ENCODE peak calls at places on chromosome 11, in five cellular contexts. L, F, Y, Z and I are unnamed samples.
A peak's percentile ranks its signal among the peaks of the same experiment; 100 is the strongest.

GRCh38 chr11:109019342-109019936 is 354.6 kb downstream of the DDX10 start:
- DNase-seq in L (no peak), F (no peak), Y (no peak), Z (no peak), I (no peak)

GRCh38 chr11:106794058-106794457 is 224.2 kb downstream of the GUCY1A2 start:
- DNase-seq in L (no peak), F (no peak), Y (no peak), Z (no peak), I (no peak)

GRCh38 chr11:96122601-96123044 is 198.7 kb upstream of the MTMR2 start:
- DNase-seq in L (no peak), F (no peak), Y (no peak), Z (no peak), I (no peak)

GRCh38 chr11:28627690-28628255 is 519.6 kb downstream of the METTL15 start:
- DNase-seq in L (no peak), F (no peak), Y (no peak), Z (no peak), I (no peak)

GRCh38 chr11:46364056-46364455 is 16.8 kb downstream of the DGKZ start:
- DNase-seq in L (no peak), F (no peak), Y (no peak), Z (no peak), I (no peak)

GRCh38 chr11:57935402-57936049 is 88.2 kb upstream of the OR9Q1 start:
- DNase-seq in L (no peak), F (peak; percentile 43), Y (no peak), Z (no peak), I (no peak)

GRCh38 chr11:2799881-2800654 is 85.5 kb downstream of the CDKN1C start:
- DNase-seq in L (no peak), F (no peak), Y (no peak), Z (peak; percentile 78), I (no peak)

GRCh38 chr11:111549196-111549868 is 8.8 kb downstream of the LAYN start:
- DNase-seq in L (no peak), F (no peak), Y (peak; percentile 51), Z (no peak), I (no peak)

GRCh38 chr11:84438565-84438964 is 1152.4 kb upstream of the CCDC90B start:
- DNase-seq in L (no peak), F (no peak), Y (no peak), Z (no peak), I (no peak)

GRCh38 chr11:95764267-95764898 is 25.2 kb downstream of the FAM76B start:
- DNase-seq in L (no peak), F (peak; percentile 47), Y (peak; percentile 42), Z (peak; percentile 54), I (no peak)

GRCh38 chr11:67665537-67666302 is 8.7 kb downstream of the ALDH3B2 start:
- DNase-seq in L (no peak), F (no peak), Y (peak; percentile 48), Z (peak; percentile 53), I (no peak)

GRCh38 chr11:1260023-1260501 is 37.2 kb downstream of the MUC5B start:
- DNase-seq in L (no peak), F (peak; percentile 37), Y (peak; percentile 91), Z (peak; percentile 98), I (no peak)

GRCh38 chr11:11968511-11969280 is 39.7 kb downstream of the DKK3 start:
- DNase-seq in L (no peak), F (no peak), Y (peak; percentile 89), Z (no peak), I (no peak)

GRCh38 chr11:117300773-117301172 is 9.6 kb downstream of the BACE1-AS start:
- DNase-seq in L (no peak), F (no peak), Y (no peak), Z (no peak), I (no peak)

GRCh38 chr11:73249304-73249703 is 22.8 kb upstream of the P2RY6 start:
- DNase-seq in L (no peak), F (no peak), Y (no peak), Z (no peak), I (peak; percentile 32)

GRCh38 chr11:123429851-123430735 is at the start of gene GRAMD1B:
- DNase-seq in L (peak; percentile 54), F (no peak), Y (peak; percentile 87), Z (no peak), I (no peak)

DNA sequence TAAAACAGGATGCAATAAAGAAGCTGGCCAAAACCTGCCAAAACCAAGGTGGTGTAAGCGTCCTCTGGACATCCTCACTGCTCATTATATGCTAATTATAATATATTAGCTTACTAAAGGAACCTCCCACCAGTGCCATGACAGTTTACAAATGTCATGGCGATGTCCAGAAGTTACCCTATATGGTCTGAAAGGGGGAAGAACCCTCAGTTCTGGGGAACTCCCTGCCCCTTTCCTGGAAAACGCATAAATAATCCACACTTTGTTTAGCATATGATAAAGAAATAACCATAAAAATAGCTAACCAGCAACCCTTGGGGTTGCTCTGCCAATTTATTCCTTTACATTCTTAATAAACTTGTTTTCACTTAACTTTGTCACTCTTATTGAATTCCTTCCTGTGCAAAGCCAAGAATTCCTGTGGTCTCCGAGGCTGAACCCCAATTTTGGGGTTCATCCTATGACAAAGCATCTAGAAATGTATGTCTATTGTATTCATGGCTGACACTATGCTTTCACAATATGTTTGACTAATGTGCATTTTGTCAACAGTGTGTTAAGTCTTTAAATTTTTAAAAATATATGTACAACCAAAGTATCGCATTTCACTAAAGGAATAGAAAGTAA is 25.2 kb downstream of the LGR4 start:
- DNase-seq in L (no peak), F (no peak), Y (no peak), Z (no peak), I (no peak)
- TF ChIP-seq USF2 in L (no peak), F (no peak), Y (no peak), Z (no peak), I (no peak)

GRCh38 chr11:63858628-63859550 is 20.0 kb downstream of the MARK2 start:
- DNase-seq in L (no peak), F (peak; percentile 67), Y (no peak), Z (no peak), I (no peak)
- H4K20me1 ChIP-seq in L (peaks cover 9% of the 10 kb centered on the region), F (no peaks in the 10 kb centered on the region), Y (peaks cover 27% of the 10 kb centered on the region), Z (no peaks in the 10 kb centered on the region), I (no peaks in the 10 kb centered on the region)

GRCh38 chr11:62556872-62557631 is 10.4 kb upstream of the AHNAK start:
- DNase-seq in L (no peak), F (no peak), Y (no peak), Z (no peak), I (peak; percentile 81)
- TF ChIP-seq USF2 in L (no peak), F (no peak), Y (no peak), Z (no peak), I (no peak)

DNA sequence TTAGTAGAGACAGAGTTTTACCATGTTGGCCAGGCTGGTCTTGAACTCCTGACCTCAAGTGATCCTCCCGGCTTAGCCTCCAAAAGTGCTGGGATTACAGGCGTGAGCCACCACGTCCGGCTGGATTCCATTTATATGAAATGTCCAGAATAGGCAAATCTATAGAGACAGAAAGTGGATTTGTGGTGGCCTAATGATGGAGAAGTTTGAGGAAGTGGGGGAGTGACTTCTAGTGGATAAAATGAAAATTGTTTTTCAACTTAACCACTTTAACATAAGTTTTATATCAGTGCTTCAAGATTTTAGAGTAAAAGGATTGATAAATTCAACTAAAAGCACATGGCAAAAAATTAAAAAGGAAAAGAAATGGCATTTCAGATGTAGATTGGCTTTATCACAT is 66.2 kb downstream of the HIPK3 start:
- DNase-seq in L (no peak), F (no peak), Y (no peak), Z (no peak), I (no peak)
- H4K20me1 ChIP-seq in L (peaks cover 5% of the 10 kb centered on the region), F (peaks cover 7% of the 10 kb centered on the region), Y (peaks cover 84% of the 10 kb centered on the region), Z (peaks cover 20% of the 10 kb centered on the region), I (no peaks in the 10 kb centered on the region)

GRCh38 chr11:126346586-126346940 is 8.9 kb upstream of the ST3GAL4 start:
- DNase-seq in L (no peak), F (no peak), Y (no peak), Z (no peak), I (no peak)

GRCh38 chr11:126345283-126345682 is 10.2 kb upstream of the ST3GAL4 start:
- DNase-seq in L (no peak), F (no peak), Y (no peak), Z (no peak), I (no peak)

GRCh38 chr11:126344291-126344970 is 11.1 kb upstream of the ST3GAL4 start:
- DNase-seq in L (no peak), F (no peak), Y (no peak), Z (no peak), I (no peak)

GRCh38 chr11:126347751-126348628 is 7.5 kb upstream of the ST3GAL4 start:
- DNase-seq in L (no peak), F (peak; percentile 14), Y (no peak), Z (no peak), I (no peak)

GRCh38 chr11:126345759-126346585 is 9.5 kb upstream of the ST3GAL4 start:
- DNase-seq in L (no peak), F (no peak), Y (no peak), Z (peak; percentile 83), I (no peak)
- TF ChIP-seq USF2 in L (no peak), F (no peak), Y (no peak), Z (no peak), I (no peak)

GRCh38 chr11:43315966-43316365 is 4.2 kb downstream of the API5 start:
- DNase-seq in L (no peak), F (no peak), Y (no peak), Z (no peak), I (no peak)
- H4K20me1 ChIP-seq in L (peaks cover 15% of the 10 kb centered on the region), F (peaks cover 23% of the 10 kb centered on the region), Y (peaks cover 60% of the 10 kb centered on the region), Z (peaks cover 10% of the 10 kb centered on the region), I (peaks cover 3% of the 10 kb centered on the region)

GRCh38 chr11:115717215-115717584 is 213.0 kb upstream of the CADM1 start:
- DNase-seq in L (no peak), F (no peak), Y (no peak), Z (no peak), I (no peak)
- TF ChIP-seq USF2 in L (no peak), F (no peak), Y (no peak), Z (no peak), I (no peak)

DNA sequence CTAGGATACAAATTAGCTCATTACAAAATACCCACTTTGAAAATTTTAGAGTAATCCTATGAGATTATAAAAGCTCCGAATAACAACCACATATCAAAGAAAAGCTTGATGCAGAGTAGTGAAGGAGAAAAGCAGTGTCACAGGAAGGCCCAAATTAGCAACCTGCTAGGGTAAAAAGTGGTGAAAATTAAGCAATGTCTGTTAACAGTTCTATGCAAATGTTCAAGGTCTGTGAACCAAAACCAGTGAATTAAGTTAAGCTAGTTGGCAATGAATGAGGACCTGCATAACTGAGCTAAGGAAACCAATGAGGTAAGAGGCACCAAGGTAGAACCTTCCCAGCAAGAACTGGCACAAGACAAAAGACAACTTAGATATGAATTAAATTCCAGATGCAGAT is 29.6 kb downstream of the PRDM10 start:
- DNase-seq in L (no peak), F (no peak), Y (no peak), Z (no peak), I (no peak)
- H4K20me1 ChIP-seq in L (peaks cover 7% of the 10 kb centered on the region), F (no peaks in the 10 kb centered on the region), Y (no peaks in the 10 kb centered on the region), Z (peaks cover 3% of the 10 kb centered on the region), I (no peaks in the 10 kb centered on the region)

GRCh38 chr11:15770798-15771414 is 585.4 kb downstream of the SOX6 start:
- DNase-seq in L (peak; percentile 13), F (peak; percentile 25), Y (no peak), Z (peak; percentile 44), I (no peak)
- TF ChIP-seq USF2 in L (no peak), F (no peak), Y (no peak), Z (no peak), I (no peak)

GRCh38 chr11:119714590-119714989 is 14.4 kb downstream of the NECTIN1 start:
- DNase-seq in L (no peak), F (no peak), Y (no peak), Z (no peak), I (no peak)
- H4K20me1 ChIP-seq in L (peaks cover 74% of the 10 kb centered on the region), F (no peaks in the 10 kb centered on the region), Y (no peaks in the 10 kb centered on the region), Z (peaks cover 5% of the 10 kb centered on the region), I (no peaks in the 10 kb centered on the region)